ENCODE peak calls at places on chromosomes 13 and 19, in ten cellular contexts. Q is brain microvascular endothelial cell, W is HFF-Myc, A is AG09309, Y is lower lobe of right lung, D is suprapubic skin, L is upper lobe of right lung, E is A549, B is neural progenitor cell, S is body of pancreas. G is an unnamed sample.

GRCh38 chr19:6484251-6484650 is 2.7 kb upstream of the DENND1C start:
- DNase-seq in Q (no peak), W (no peak), A (no peak), Y (peak), D (no peak), L (no peak), E (no peak), B (no peak), S (no peak), G (no peak)

GRCh38 chr19:35438527-35438926 is 9.5 kb upstream of the FFAR2 start:
- DNase-seq in Q (no peak), W (no peak), A (no peak), Y (no peak), D (no peak), L (no peak), E (no peak), B (peak), S (peak), G (no peak)

GRCh38 chr13:51728275-51728673 is 75.7 kb downstream of the DHRS12 start:
- DNase-seq in Q (no peak), W (no peak), A (no peak), Y (no peak), D (no peak), L (no peak), E (no peak), B (no peak), S (no peak), G (no peak)

GRCh38 chr19:861099-861755 is 1.8 kb downstream of the CFD start:
- DNase-seq in Q (no peak), W (no peak), A (no peak), Y (no peak), D (no peak), L (peak), E (no peak), B (no peak), S (no peak), G (no peak)

GRCh38 chr19:711224-711623 is 2.5 kb downstream of the PALM start:
- DNase-seq in Q (no peak), W (no peak), A (no peak), Y (no peak), D (no peak), L (no peak), E (no peak), B (no peak), S (no peak), G (no peak)

GRCh38 chr19:33402421-33403220 is 29.1 kb downstream of the CEBPG start:
- DNase-seq in Q (no peak), W (no peak), A (no peak), Y (peak), D (no peak), L (peak), E (peak), B (no peak), S (no peak), G (no peak)

GRCh38 chr19:7919681-7920519 is at the start of gene SNAPC2:
- DNase-seq in Q (peak), W (peak), A (peak), Y (peak), D (peak), L (peak), E (peak), B (peak), S (peak), G (peak)

GRCh38 chr13:112874751-112875300 is 94.2 kb upstream of the MCF2L start:
- DNase-seq in Q (no peak), W (no peak), A (no peak), Y (peak), D (peak), L (no peak), E (no peak), B (no peak), S (no peak), G (no peak)

GRCh38 chr19:54660306-54660705 is 2.5 kb upstream of the LILRB4 start:
- DNase-seq in Q (no peak), W (no peak), A (no peak), Y (no peak), D (no peak), L (no peak), E (no peak), B (no peak), S (no peak), G (no peak)

GRCh38 chr13:19183676-19184075 is 2.1 kb upstream of the TUBA3C start:
- DNase-seq in Q (no peak), W (no peak), A (no peak), Y (no peak), D (no peak), L (no peak), E (no peak), B (no peak), S (no peak), G (no peak)

GRCh38 chr19:4197625-4198466 is 15.4 kb downstream of the ANKRD24 start:
- DNase-seq in Q (no peak), W (no peak), A (no peak), Y (no peak), D (no peak), L (no peak), E (peak), B (peak), S (no peak), G (no peak)

GRCh38 chr13:53694814-53695533 is 666.4 kb downstream of the OLFM4 start:
- DNase-seq in Q (no peak), W (no peak), A (no peak), Y (no peak), D (no peak), L (no peak), E (no peak), B (peak), S (no peak), G (no peak)

GRCh38 chr13:71712988-71713653 is 153.9 kb downstream of the DACH1 start:
- DNase-seq in Q (peak), W (no peak), A (no peak), Y (no peak), D (no peak), L (no peak), E (no peak), B (peak), S (no peak), G (no peak)

GRCh38 chr13:99312493-99312883 is 5.3 kb upstream of the GPR183 start:
- DNase-seq in Q (peak), W (peak), A (peak), Y (peak), D (peak), L (peak), E (no peak), B (no peak), S (peak), G (peak)

GRCh38 chr13:38575427-38575826 is 111.5 kb upstream of the FREM2 start:
- DNase-seq in Q (no peak), W (no peak), A (no peak), Y (no peak), D (no peak), L (no peak), E (no peak), B (no peak), S (no peak), G (no peak)

GRCh38 chr13:77595166-77595810 is 59.8 kb downstream of the SCEL start:
- DNase-seq in Q (no peak), W (no peak), A (no peak), Y (no peak), D (no peak), L (no peak), E (no peak), B (no peak), S (no peak), G (no peak)

GRCh38 chr19:27889156-27889555 is 1323.8 kb downstream of the UQCRFS1 start:
- DNase-seq in Q (no peak), W (no peak), A (no peak), Y (no peak), D (no peak), L (no peak), E (no peak), B (no peak), S (no peak), G (no peak)

DNA sequence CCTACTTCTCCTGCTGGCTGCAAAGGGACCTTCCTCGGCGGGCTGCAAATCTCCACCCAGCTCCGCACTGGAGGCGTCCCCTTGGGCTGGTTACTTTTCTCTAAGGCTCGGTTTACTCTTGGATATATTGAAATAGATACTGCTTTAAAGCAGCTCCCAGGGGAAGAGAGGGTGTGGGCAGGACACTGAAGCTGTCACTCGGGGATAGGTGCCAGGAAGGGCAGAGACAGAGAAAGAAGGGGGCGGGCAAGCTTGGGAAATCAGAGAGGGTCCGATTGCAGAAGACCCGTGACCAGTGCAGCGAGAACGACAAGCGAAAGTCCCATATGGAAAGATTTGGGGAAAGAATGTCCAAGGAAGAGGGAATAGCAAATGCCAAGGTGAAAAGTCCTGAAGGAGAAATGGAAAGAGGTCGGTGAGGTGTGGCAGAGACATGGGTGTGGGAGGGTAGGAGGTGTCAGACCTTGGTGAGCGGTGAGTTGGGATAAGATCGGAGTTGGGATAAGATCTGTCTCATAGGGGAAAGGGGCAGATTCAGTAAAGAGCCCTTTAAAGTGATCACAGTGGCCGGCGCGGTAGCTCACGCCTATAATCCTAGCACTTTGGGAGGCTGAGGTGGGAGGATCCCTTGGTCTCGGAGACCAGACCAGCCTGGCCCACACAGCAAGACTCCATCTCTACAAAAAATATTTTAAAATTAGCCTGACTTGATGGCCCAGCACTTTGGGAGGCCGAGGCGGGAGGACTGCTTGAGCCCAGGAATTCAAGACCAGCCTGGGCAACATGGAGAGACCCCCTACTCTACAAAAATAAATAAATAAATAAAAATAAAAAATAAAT is 618 bp downstream of the THSD8 start:
- DNase-seq in Q (no peak), W (no peak), A (no peak), Y (no peak), D (peak), L (no peak), E (no peak), B (no peak), S (no peak), G (no peak)
- TF ChIP-seq CTCF in Q (peak), W (no peak), A (no peak), Y (no peak), D (no peak), L (no peak), E (no peak), B (no peak), S (no peak), G (peak)

GRCh38 chr13:36428083-36428482 is 4.2 kb upstream of the CCNA1 start:
- DNase-seq in Q (no peak), W (no peak), A (no peak), Y (no peak), D (no peak), L (no peak), E (peak), B (no peak), S (no peak), G (no peak)
- TF ChIP-seq CTCF in Q (no peak), W (no peak), A (no peak), Y (no peak), D (no peak), L (no peak), E (no peak), B (no peak), S (no peak), G (no peak)

DNA sequence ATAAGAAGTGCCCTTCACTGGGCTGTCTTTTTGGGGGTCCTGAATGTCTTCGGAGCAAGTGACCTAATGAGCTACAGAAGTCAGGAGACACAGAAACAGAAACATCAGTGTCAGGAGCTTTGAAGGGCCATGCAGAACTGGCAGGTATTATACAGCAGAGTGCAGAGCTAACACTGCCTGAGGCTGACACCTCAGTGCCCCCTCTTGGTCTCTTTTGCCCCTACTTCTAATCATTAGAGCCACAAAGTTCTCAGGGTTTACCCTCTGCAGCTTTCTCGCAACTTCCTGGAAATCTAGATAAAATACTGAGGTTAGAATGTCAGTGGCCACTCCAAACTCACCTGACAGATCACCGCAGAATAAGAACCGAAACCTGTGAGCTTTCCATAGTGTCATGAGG is 172.7 kb downstream of the B3GLCT start:
- DNase-seq in Q (no peak), W (no peak), A (no peak), Y (no peak), D (no peak), L (no peak), E (no peak), B (no peak), S (no peak), G (no peak)
- TF ChIP-seq CTCF in Q (no peak), W (no peak), A (no peak), Y (no peak), D (no peak), L (no peak), E (no peak), B (no peak), S (no peak), G (no peak)

GRCh38 chr13:111283457-111283856 is 37.0 kb upstream of the TEX29 start:
- DNase-seq in Q (no peak), W (no peak), A (no peak), Y (no peak), D (no peak), L (no peak), E (no peak), B (no peak), S (no peak), G (no peak)
- TF ChIP-seq CTCF in Q (no peak), W (no peak), A (no peak), Y (no peak), D (no peak), L (no peak), E (no peak), B (no peak), S (no peak), G (no peak)

GRCh38 chr13:70390968-70391367 is 282.7 kb upstream of the KLHL1 start:
- DNase-seq in Q (no peak), W (no peak), A (no peak), Y (no peak), D (no peak), L (no peak), E (no peak), B (no peak), S (no peak), G (no peak)
- TF ChIP-seq CTCF in Q (no peak), W (no peak), A (no peak), Y (no peak), D (no peak), L (no peak), E (no peak), B (no peak), S (no peak), G (no peak)

DNA sequence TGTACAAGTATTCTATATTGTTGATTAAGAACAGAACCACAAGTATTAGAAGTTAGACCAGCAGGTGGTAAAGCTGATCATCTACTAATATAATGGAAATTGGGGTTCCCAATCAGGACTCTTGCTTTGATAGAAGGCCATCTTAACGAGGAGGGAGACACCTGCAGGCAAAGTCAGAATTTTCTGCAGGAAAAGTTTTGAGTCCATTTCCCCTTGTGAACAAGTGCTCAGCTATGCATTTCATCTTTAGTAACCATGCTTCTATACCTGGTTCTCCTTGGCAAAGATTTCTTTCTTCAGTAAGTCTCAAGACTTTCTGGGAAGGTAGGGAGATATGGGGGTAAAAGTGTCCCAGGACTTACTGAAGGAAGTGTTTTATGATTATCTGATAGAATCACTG is 36.1 kb upstream of the USPL1 start:
- DNase-seq in Q (no peak), W (no peak), A (no peak), Y (no peak), D (no peak), L (no peak), E (peak), B (peak), S (no peak), G (no peak)
- TF ChIP-seq CTCF in Q (peak), W (peak), A (peak), Y (peak), D (no peak), L (peak), E (no peak), B (peak), S (no peak), G (peak)

GRCh38 chr19:36652958-36653357 is 13.7 kb downstream of the ZNF461 start:
- DNase-seq in Q (no peak), W (no peak), A (no peak), Y (no peak), D (no peak), L (no peak), E (no peak), B (no peak), S (no peak), G (no peak)
- TF ChIP-seq CTCF in Q (no peak), W (no peak), A (no peak), Y (no peak), D (no peak), L (no peak), E (no peak), B (no peak), S (no peak), G (no peak)

GRCh38 chr13:28059214-28059613 is 41.2 kb downstream of the FLT3 start:
- DNase-seq in Q (peak), W (no peak), A (no peak), Y (no peak), D (no peak), L (no peak), E (peak), B (peak), S (peak), G (peak)
- TF ChIP-seq CTCF in Q (peak), W (peak), A (peak), Y (peak), D (no peak), L (peak), E (peak), B (peak), S (peak), G (peak)

GRCh38 chr19:45848922-45849321 is 14.0 kb downstream of the SYMPK start:
- DNase-seq in Q (no peak), W (no peak), A (no peak), Y (no peak), D (no peak), L (no peak), E (peak), B (no peak), S (no peak), G (no peak)
- TF ChIP-seq CTCF in Q (peak), W (peak), A (peak), Y (no peak), D (no peak), L (no peak), E (no peak), B (peak), S (no peak), G (peak)

GRCh38 chr13:40668335-40668734 is 1.9 kb upstream of the FOXO1 start:
- DNase-seq in Q (no peak), W (no peak), A (no peak), Y (no peak), D (peak), L (no peak), E (peak), B (peak), S (no peak), G (no peak)
- TF ChIP-seq CTCF in Q (peak), W (peak), A (peak), Y (peak), D (no peak), L (peak), E (peak), B (peak), S (no peak), G (peak)

G was measured in HFFc6.